ENCODE peak calls at places on chromosomes 1 and 21, in six cellular contexts. J, A, L, H, O and Y are unnamed samples.

GRCh38 chr1:206809504-206810084 is 37.3 kb upstream of the IL10 start:
- DNase-seq in H (no peak), J (peak; percentile 50), L (peak; percentile 56), O (peak; percentile 10), A (peak; percentile 10), Y (no peak)

GRCh38 chr1:207805841-207806421 is 54.1 kb downstream of the CD46 start:
- DNase-seq in A (no peak), L (no peak), J (peak; percentile 72), O (peak; percentile 45), H (peak; percentile 69), Y (peak; percentile 95)

GRCh38 chr1:232252719-232253118 is 377.2 kb downstream of the SIPA1L2 start:
- DNase-seq in A (no peak), O (no peak), L (no peak), H (no peak), J (no peak), Y (no peak)

GRCh38 chr1:51303315-51303714 is 27.0 kb downstream of the TTC39A start:
- DNase-seq in L (no peak), H (no peak), A (no peak), J (no peak), O (no peak), Y (no peak)

GRCh38 chr1:51607676-51608075 is 9.2 kb upstream of the OSBPL9 start:
- DNase-seq in A (no peak), O (no peak), J (no peak), H (no peak), L (peak; percentile 54), Y (no peak)

GRCh38 chr1:179747611-179748010 is 4.5 kb downstream of the FAM163A start:
- DNase-seq in L (no peak), J (no peak), H (no peak), A (no peak), O (no peak), Y (no peak)

GRCh38 chr1:9355503-9355902 is 62.8 kb downstream of the SPSB1 start:
- DNase-seq in L (no peak), O (no peak), A (no peak), J (no peak), H (no peak), Y (no peak)

GRCh38 chr1:119799003-119799402 is 12.3 kb downstream of the REG4 start:
- DNase-seq in H (no peak), A (no peak), O (no peak), J (no peak), L (no peak), Y (no peak)

GRCh38 chr1:45913183-45913924 is 109.9 kb downstream of the MAST2 start:
- DNase-seq in O (no peak), L (no peak), H (no peak), A (no peak), J (no peak), Y (peak; percentile 89)

GRCh38 chr1:160083968-160084770 is 2.8 kb downstream of the KCNJ9 start:
- DNase-seq in A (no peak), O (peak; percentile 86), J (peak; percentile 88), H (peak; percentile 46), L (peak; percentile 51), Y (no peak)

GRCh38 chr1:156963621-156964020 is 43.2 kb downstream of the LRRC71 start:
- DNase-seq in A (no peak), O (no peak), H (no peak), L (peak; percentile 72), J (no peak), Y (no peak)

GRCh38 chr1:58732087-58732486 is 32.2 kb upstream of the MYSM1 start:
- DNase-seq in O (peak; percentile 31), A (no peak), J (no peak), L (no peak), H (no peak), Y (no peak)

GRCh38 chr21:38474796-38475195 is 23.5 kb downstream of the ERG start:
- DNase-seq in A (no peak), L (no peak), H (no peak), O (no peak), J (no peak), Y (no peak)

GRCh38 chr21:38476385-38476784 is 21.9 kb downstream of the ERG start:
- DNase-seq in A (no peak), O (no peak), J (no peak), H (peak; percentile 34), L (peak; percentile 79), Y (no peak)

GRCh38 chr21:38475519-38475918 is 22.8 kb downstream of the ERG start:
- DNase-seq in H (no peak), L (no peak), O (no peak), A (no peak), J (no peak), Y (no peak)

GRCh38 chr21:38472709-38473108 is 25.6 kb downstream of the ERG start:
- DNase-seq in J (no peak), L (no peak), H (no peak), A (no peak), O (no peak), Y (no peak)

GRCh38 chr21:38474124-38474523 is 24.2 kb downstream of the ERG start:
- DNase-seq in A (no peak), O (no peak), J (no peak), H (no peak), L (no peak), Y (no peak)
- TF ChIP-seq POLR2AphosphoS5 in A (no peak), O (no peak), J (no peak), H (no peak), L (no peak), Y (no peak)

GRCh38 chr1:32963746-32964460 is 706 bp downstream of the RNF19B start:
- DNase-seq in L (peak; percentile 57), A (no peak), O (peak; percentile 71), J (peak; percentile 54), H (peak; percentile 75), Y (no peak)
- TF ChIP-seq CTCF in L (no peak), A (no peak), O (no peak), J (no peak), H (no peak), Y (no peak)

GRCh38 chr1:244851546-244852231 is 12.7 kb downstream of the HNRNPU start:
- DNase-seq in O (no peak), H (no peak), A (no peak), J (no peak), L (no peak), Y (no peak)
- TF ChIP-seq POLR2AphosphoS5 in O (no peak), H (no peak), A (no peak), J (no peak), L (peak; percentile 49), Y (no peak)

GRCh38 chr1:3461934-3462275 is 7.4 kb downstream of the ARHGEF16 start:
- DNase-seq in H (no peak), J (no peak), O (no peak), L (no peak), A (no peak), Y (no peak)
- TF ChIP-seq CTCF in H (no peak), J (no peak), O (no peak), L (no peak), A (no peak), Y (no peak)

GRCh38 chr1:203631349-203631748 is 4.7 kb downstream of the ATP2B4 start:
- DNase-seq in A (no peak), L (no peak), J (no peak), H (no peak), O (no peak), Y (no peak)

GRCh38 chr1:203628997-203629508 is 2.4 kb downstream of the ATP2B4 start:
- DNase-seq in L (peak; percentile 60), J (no peak), A (no peak), O (no peak), H (no peak), Y (no peak)

GRCh38 chr1:203628185-203628996 is 1.8 kb downstream of the ATP2B4 start:
- DNase-seq in A (no peak), L (no peak), O (no peak), H (no peak), J (no peak), Y (peak; percentile 90)

GRCh38 chr1:203630697-203631096 is 4.1 kb downstream of the ATP2B4 start:
- DNase-seq in J (no peak), L (no peak), O (no peak), H (no peak), A (no peak), Y (no peak)

DNA sequence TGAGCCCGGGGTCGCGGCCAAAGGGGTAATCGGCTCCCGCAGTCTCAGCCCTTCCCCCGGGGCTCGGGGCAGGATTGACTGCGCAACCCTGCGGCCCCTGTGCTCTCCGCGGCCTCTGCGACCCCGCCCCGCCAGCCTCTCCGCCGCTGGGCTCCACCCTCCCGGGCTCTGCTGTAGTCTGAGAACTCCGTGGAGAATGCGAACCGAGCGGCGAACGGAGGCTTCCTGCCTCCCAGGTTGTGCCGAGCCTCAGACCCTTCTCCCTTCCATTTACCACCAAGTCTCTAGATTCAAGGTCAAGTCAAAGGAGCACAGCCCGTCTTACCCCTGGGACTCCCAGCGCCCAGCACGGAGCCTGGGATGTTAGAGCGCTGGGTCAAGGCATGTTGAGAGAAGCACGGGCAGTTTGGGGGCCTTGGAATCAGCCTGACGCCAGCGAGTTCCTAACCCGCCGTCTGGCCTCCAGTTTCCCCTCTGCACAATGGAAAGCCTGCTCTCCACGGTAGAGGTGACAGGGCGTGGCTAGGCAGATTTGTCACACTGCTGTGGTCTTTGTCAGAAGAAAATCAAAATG is 3.0 kb downstream of the ATP2B4 start:
- DNase-seq in O (no peak), L (no peak), A (no peak), H (peak; percentile 63), J (peak; percentile 69), Y (no peak)
- TF ChIP-seq POLR2AphosphoS5 in O (no peak), L (no peak), A (no peak), H (no peak), J (no peak), Y (peak; percentile 85)

GRCh38 chr1:7474786-7475502 is 296.2 kb upstream of the VAMP3 start:
- DNase-seq in O (no peak), H (peak; percentile 41), J (no peak), A (no peak), L (no peak), Y (no peak)
- TF ChIP-seq CTCF in O (no peak), H (peak; percentile 52), J (no peak), A (peak; percentile 28), L (no peak), Y (no peak)

DNA sequence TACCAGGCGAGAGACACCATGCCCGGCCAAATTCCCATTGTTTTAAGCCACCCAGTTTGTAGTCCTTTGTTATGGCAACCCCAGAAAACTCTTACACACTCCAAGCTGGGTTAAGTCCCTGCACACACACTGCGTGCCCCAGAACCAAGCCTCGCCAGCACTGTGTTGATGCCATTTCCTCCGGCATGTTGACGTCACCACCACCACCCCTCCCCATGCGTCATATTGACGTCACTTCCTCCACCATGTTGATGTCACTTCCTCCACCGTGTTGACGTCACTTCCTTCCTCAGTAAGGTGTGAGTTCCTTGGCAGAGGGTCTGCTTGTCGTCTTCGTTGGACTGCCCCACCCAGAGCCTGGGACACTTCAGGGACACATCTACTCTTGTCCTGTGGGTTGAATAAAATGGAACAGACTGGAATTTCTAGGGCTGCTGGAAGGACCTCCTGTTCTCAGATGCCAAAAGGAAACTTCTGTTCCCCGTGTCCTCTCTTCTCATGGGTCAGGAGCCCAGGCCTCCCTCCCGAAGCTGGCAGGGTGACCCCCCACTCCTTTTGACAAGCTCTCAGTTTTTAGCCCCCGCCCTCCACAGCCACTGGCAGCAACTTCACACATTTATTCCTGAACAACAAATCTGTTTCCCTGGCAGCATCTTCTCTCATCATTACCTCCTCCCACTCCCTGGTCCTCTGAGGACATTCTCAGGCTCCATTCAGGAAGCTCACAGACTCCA is 643.3 kb downstream of the NPHP4 start:
- DNase-seq in O (no peak), J (no peak), A (no peak), L (no peak), H (peak; percentile 20), Y (no peak)
- TF ChIP-seq POLR2AphosphoS5 in O (no peak), J (no peak), A (no peak), L (no peak), H (no peak), Y (no peak)

GRCh38 chr1:209989525-209989924 is 51.5 kb downstream of the SYT14 start:
- DNase-seq in L (no peak), H (peak; percentile 7), A (no peak), J (no peak), O (no peak), Y (no peak)
- TF ChIP-seq CTCF in L (no peak), H (no peak), A (no peak), J (peak; percentile 31), O (peak; percentile 29), Y (no peak)